ENCODE peak calls at places on chromosomes 11 and 22, in ten cellular contexts. One of them, this sample, is unnamed.

GRCh38 chr22:43783777-43784176 is 28.3 kb downstream of the EFCAB6 start:
- DNase-seq in HCT116: peak
- DNase-seq in A549: peak
- DNase-seq in suprapubic skin: no peak
- DNase-seq in transverse colon: no peak
- DNase-seq in Peyer's patch: no peak
- DNase-seq in endothelial cell of umbilical vein: no peak
- DNase-seq in stomach: no peak
- DNase-seq in body of pancreas: no peak
- DNase-seq in ovary: no peak
- DNase-seq in this sample: no peak

GRCh38 chr11:36688132-36688531 is 90.1 kb upstream of the RAG2 start:
- DNase-seq in endothelial cell of umbilical vein: no peak
- DNase-seq in suprapubic skin: no peak
- DNase-seq in HCT116: no peak
- DNase-seq in ovary: no peak
- DNase-seq in body of pancreas: no peak
- DNase-seq in Peyer's patch: no peak
- DNase-seq in stomach: no peak
- DNase-seq in transverse colon: no peak
- DNase-seq in A549: no peak
- DNase-seq in this sample: no peak

GRCh38 chr11:130478204-130478701 is 29.8 kb downstream of the ADAMTS15 start:
- DNase-seq in A549: peak
- DNase-seq in suprapubic skin: no peak
- DNase-seq in HCT116: no peak
- DNase-seq in Peyer's patch: peak
- DNase-seq in endothelial cell of umbilical vein: peak
- DNase-seq in body of pancreas: peak
- DNase-seq in transverse colon: peak
- DNase-seq in stomach: peak
- DNase-seq in ovary: peak
- DNase-seq in this sample: no peak

GRCh38 chr11:126083829-126084607 is 21.4 kb upstream of the CDON start:
- DNase-seq in body of pancreas: peak
- DNase-seq in transverse colon: no peak
- DNase-seq in ovary: no peak
- DNase-seq in stomach: no peak
- DNase-seq in Peyer's patch: no peak
- DNase-seq in HCT116: no peak
- DNase-seq in A549: no peak
- DNase-seq in endothelial cell of umbilical vein: no peak
- DNase-seq in suprapubic skin: no peak
- DNase-seq in this sample: no peak

GRCh38 chr22:19287076-19287724 is 4.3 kb downstream of the CLTCL1 start:
- DNase-seq in ovary: no peak
- DNase-seq in endothelial cell of umbilical vein: no peak
- DNase-seq in suprapubic skin: no peak
- DNase-seq in stomach: no peak
- DNase-seq in HCT116: no peak
- DNase-seq in transverse colon: no peak
- DNase-seq in body of pancreas: no peak
- DNase-seq in A549: peak
- DNase-seq in Peyer's patch: no peak
- DNase-seq in this sample: no peak

GRCh38 chr11:35148163-35148562 is 9.2 kb downstream of the CD44 start:
- DNase-seq in suprapubic skin: no peak
- DNase-seq in stomach: no peak
- DNase-seq in endothelial cell of umbilical vein: no peak
- DNase-seq in body of pancreas: no peak
- DNase-seq in A549: no peak
- DNase-seq in HCT116: no peak
- DNase-seq in ovary: no peak
- DNase-seq in transverse colon: no peak
- DNase-seq in Peyer's patch: peak
- DNase-seq in this sample: no peak

GRCh38 chr22:43218786-43219185 is 31.9 kb upstream of the TTLL12 start:
- DNase-seq in endothelial cell of umbilical vein: no peak
- DNase-seq in stomach: no peak
- DNase-seq in ovary: no peak
- DNase-seq in Peyer's patch: no peak
- DNase-seq in transverse colon: no peak
- DNase-seq in A549: no peak
- DNase-seq in body of pancreas: no peak
- DNase-seq in suprapubic skin: no peak
- DNase-seq in HCT116: no peak
- DNase-seq in this sample: no peak

GRCh38 chr22:20953668-20954500 is 13.2 kb upstream of the AIFM3 start:
- DNase-seq in A549: peak
- DNase-seq in suprapubic skin: no peak
- DNase-seq in body of pancreas: peak
- DNase-seq in Peyer's patch: no peak
- DNase-seq in HCT116: no peak
- DNase-seq in ovary: no peak
- DNase-seq in endothelial cell of umbilical vein: no peak
- DNase-seq in transverse colon: no peak
- DNase-seq in stomach: no peak
- DNase-seq in this sample: no peak

GRCh38 chr11:10623797-10624761 is 55.6 kb upstream of the LYVE1 start:
- DNase-seq in HCT116: peak
- DNase-seq in endothelial cell of umbilical vein: no peak
- DNase-seq in Peyer's patch: no peak
- DNase-seq in A549: peak
- DNase-seq in stomach: no peak
- DNase-seq in suprapubic skin: no peak
- DNase-seq in body of pancreas: peak
- DNase-seq in transverse colon: peak
- DNase-seq in ovary: peak
- DNase-seq in this sample: no peak

GRCh38 chr22:41332217-41332616 is 30.9 kb downstream of the ZC3H7B start:
- DNase-seq in endothelial cell of umbilical vein: no peak
- DNase-seq in ovary: no peak
- DNase-seq in body of pancreas: no peak
- DNase-seq in A549: no peak
- DNase-seq in HCT116: no peak
- DNase-seq in suprapubic skin: no peak
- DNase-seq in stomach: no peak
- DNase-seq in transverse colon: no peak
- DNase-seq in Peyer's patch: no peak
- DNase-seq in this sample: no peak

GRCh38 chr11:64741393-64742086 is 2.4 kb downstream of the RASGRP2 start:
- DNase-seq in ovary: no peak
- DNase-seq in transverse colon: no peak
- DNase-seq in body of pancreas: no peak
- DNase-seq in suprapubic skin: no peak
- DNase-seq in stomach: no peak
- DNase-seq in Peyer's patch: no peak
- DNase-seq in A549: no peak
- DNase-seq in HCT116: no peak
- DNase-seq in endothelial cell of umbilical vein: no peak
- DNase-seq in this sample: no peak

GRCh38 chr11:111582163-111582562 is 20.1 kb upstream of the SIK2 start:
- DNase-seq in endothelial cell of umbilical vein: peak
- DNase-seq in body of pancreas: no peak
- DNase-seq in transverse colon: no peak
- DNase-seq in HCT116: no peak
- DNase-seq in ovary: no peak
- DNase-seq in A549: no peak
- DNase-seq in suprapubic skin: no peak
- DNase-seq in Peyer's patch: no peak
- DNase-seq in stomach: no peak
- DNase-seq in this sample: no peak

GRCh38 chr11:35330924-35331323 is 88.4 kb downstream of the SLC1A2 start:
- DNase-seq in endothelial cell of umbilical vein: no peak
- DNase-seq in body of pancreas: no peak
- DNase-seq in suprapubic skin: no peak
- DNase-seq in A549: no peak
- DNase-seq in transverse colon: no peak
- DNase-seq in stomach: no peak
- DNase-seq in ovary: no peak
- DNase-seq in HCT116: no peak
- DNase-seq in Peyer's patch: peak
- DNase-seq in this sample: no peak

GRCh38 chr11:36412781-36413383 is 97.2 kb downstream of the TRAF6 start:
- DNase-seq in ovary: no peak
- DNase-seq in HCT116: no peak
- DNase-seq in endothelial cell of umbilical vein: no peak
- DNase-seq in suprapubic skin: no peak
- DNase-seq in body of pancreas: no peak
- DNase-seq in Peyer's patch: no peak
- DNase-seq in A549: no peak
- DNase-seq in stomach: no peak
- DNase-seq in transverse colon: no peak
- DNase-seq in this sample: peak

GRCh38 chr22:49807780-49808708 is 19.6 kb downstream of the BRD1 start:
- DNase-seq in body of pancreas: no peak
- DNase-seq in A549: no peak
- DNase-seq in Peyer's patch: peak
- DNase-seq in endothelial cell of umbilical vein: peak
- DNase-seq in transverse colon: no peak
- DNase-seq in stomach: no peak
- DNase-seq in ovary: no peak
- DNase-seq in suprapubic skin: no peak
- DNase-seq in HCT116: no peak
- DNase-seq in this sample: no peak

GRCh38 chr22:49812838-49813237 is 14.8 kb downstream of the BRD1 start:
- DNase-seq in endothelial cell of umbilical vein: no peak
- DNase-seq in Peyer's patch: no peak
- DNase-seq in body of pancreas: peak
- DNase-seq in suprapubic skin: no peak
- DNase-seq in A549: no peak
- DNase-seq in ovary: no peak
- DNase-seq in stomach: peak
- DNase-seq in HCT116: no peak
- DNase-seq in transverse colon: no peak
- DNase-seq in this sample: peak

GRCh38 chr22:49807129-49807528 is 20.5 kb downstream of the BRD1 start:
- DNase-seq in transverse colon: no peak
- DNase-seq in Peyer's patch: no peak
- DNase-seq in A549: no peak
- DNase-seq in body of pancreas: no peak
- DNase-seq in endothelial cell of umbilical vein: no peak
- DNase-seq in suprapubic skin: no peak
- DNase-seq in stomach: no peak
- DNase-seq in ovary: no peak
- DNase-seq in HCT116: no peak
- DNase-seq in this sample: no peak

GRCh38 chr22:49811014-49811791 is 16.5 kb downstream of the BRD1 start:
- DNase-seq in Peyer's patch: no peak
- DNase-seq in endothelial cell of umbilical vein: no peak
- DNase-seq in A549: no peak
- DNase-seq in HCT116: no peak
- DNase-seq in stomach: no peak
- DNase-seq in ovary: no peak
- DNase-seq in body of pancreas: no peak
- DNase-seq in transverse colon: no peak
- DNase-seq in suprapubic skin: no peak
- DNase-seq in this sample: peak

GRCh38 chr22:49810363-49811013 is 17.2 kb downstream of the BRD1 start:
- DNase-seq in ovary: no peak
- DNase-seq in endothelial cell of umbilical vein: peak
- DNase-seq in Peyer's patch: no peak
- DNase-seq in A549: no peak
- DNase-seq in HCT116: no peak
- DNase-seq in body of pancreas: no peak
- DNase-seq in suprapubic skin: no peak
- DNase-seq in stomach: no peak
- DNase-seq in transverse colon: no peak
- DNase-seq in this sample: no peak
- H3K27ac ChIP-seq in ovary: no peak
- H3K27ac ChIP-seq in endothelial cell of umbilical vein: no peak
- H3K27ac ChIP-seq in Peyer's patch: no peak
- H3K27ac ChIP-seq in A549: no peak
- H3K27ac ChIP-seq in HCT116: no peak
- H3K27ac ChIP-seq in body of pancreas: no peak
- H3K27ac ChIP-seq in suprapubic skin: no peak
- H3K27ac ChIP-seq in stomach: no peak
- H3K27ac ChIP-seq in transverse colon: no peak
- H3K27ac ChIP-seq in this sample: no peak

GRCh38 chr11:8309311-8309710 is 45.6 kb upstream of the LMO1 start:
- DNase-seq in stomach: no peak
- DNase-seq in A549: no peak
- DNase-seq in body of pancreas: no peak
- DNase-seq in transverse colon: no peak
- DNase-seq in endothelial cell of umbilical vein: no peak
- DNase-seq in HCT116: no peak
- DNase-seq in Peyer's patch: no peak
- DNase-seq in ovary: no peak
- DNase-seq in suprapubic skin: no peak
- DNase-seq in this sample: no peak
- TF ChIP-seq POLR2A in stomach: no peak
- TF ChIP-seq POLR2A in A549: no peak
- TF ChIP-seq POLR2A in body of pancreas: no peak
- TF ChIP-seq POLR2A in transverse colon: no peak
- TF ChIP-seq POLR2A in endothelial cell of umbilical vein: no peak
- TF ChIP-seq POLR2A in HCT116: no peak
- TF ChIP-seq POLR2A in Peyer's patch: no peak
- TF ChIP-seq POLR2A in ovary: no peak
- TF ChIP-seq POLR2A in suprapubic skin: no peak
- TF ChIP-seq POLR2A in this sample: no peak

DNA sequence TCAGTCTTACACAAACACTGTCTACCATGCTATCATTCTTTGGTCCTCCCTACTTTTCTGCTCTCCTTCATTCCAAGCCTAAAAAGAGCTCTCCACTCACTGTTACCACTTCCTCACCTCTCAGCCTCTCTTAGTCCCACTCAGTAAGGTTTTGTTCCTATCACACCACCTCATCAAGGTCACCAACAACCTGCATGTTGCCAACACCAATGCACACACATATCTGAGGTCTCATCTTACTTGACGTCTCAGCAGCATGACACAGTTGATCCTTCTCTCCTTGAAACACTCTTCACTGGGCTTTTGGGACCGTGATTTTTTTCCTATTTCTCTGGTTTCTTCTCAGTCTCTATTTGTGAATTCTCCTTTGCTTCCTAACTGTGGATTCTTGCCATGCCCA is 8.1 kb downstream of the PISD start:
- DNase-seq in body of pancreas: no peak
- DNase-seq in A549: no peak
- DNase-seq in endothelial cell of umbilical vein: no peak
- DNase-seq in suprapubic skin: no peak
- DNase-seq in transverse colon: no peak
- DNase-seq in Peyer's patch: no peak
- DNase-seq in stomach: no peak
- DNase-seq in ovary: no peak
- DNase-seq in HCT116: no peak
- DNase-seq in this sample: no peak
- H3K4me3 ChIP-seq in body of pancreas: no peak
- H3K4me3 ChIP-seq in A549: no peak
- H3K4me3 ChIP-seq in endothelial cell of umbilical vein: no peak
- H3K4me3 ChIP-seq in suprapubic skin: no peak
- H3K4me3 ChIP-seq in transverse colon: no peak
- H3K4me3 ChIP-seq in Peyer's patch: no peak
- H3K4me3 ChIP-seq in stomach: no peak
- H3K4me3 ChIP-seq in ovary: no peak
- H3K4me3 ChIP-seq in HCT116: no peak
- H3K4me3 ChIP-seq in this sample: no peak

DNA sequence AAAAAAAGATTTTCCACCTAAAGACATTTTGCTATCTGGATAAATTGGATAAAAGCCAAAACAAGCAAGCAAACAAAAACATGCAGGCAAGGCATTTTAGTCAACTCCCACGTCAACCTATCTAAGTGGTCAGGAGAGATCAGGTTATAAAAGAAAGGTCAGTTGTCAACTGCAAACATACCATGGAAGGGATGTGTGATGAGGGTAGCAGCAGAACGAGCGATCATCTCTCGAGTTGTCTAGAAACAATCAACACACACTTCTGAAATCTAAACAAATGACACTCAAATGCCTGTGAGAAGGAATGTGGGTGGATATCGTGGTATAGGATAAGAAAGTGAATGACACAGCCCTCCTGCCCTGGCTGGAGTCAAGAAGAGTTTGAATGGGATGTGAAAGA is 10.9 kb downstream of the MTCH2 start:
- DNase-seq in A549: peak
- DNase-seq in body of pancreas: no peak
- DNase-seq in Peyer's patch: no peak
- DNase-seq in suprapubic skin: no peak
- DNase-seq in HCT116: no peak
- DNase-seq in stomach: no peak
- DNase-seq in ovary: no peak
- DNase-seq in endothelial cell of umbilical vein: peak
- DNase-seq in transverse colon: no peak
- DNase-seq in this sample: no peak
- H3K27ac ChIP-seq in A549: no peak
- H3K27ac ChIP-seq in body of pancreas: no peak
- H3K27ac ChIP-seq in Peyer's patch: no peak
- H3K27ac ChIP-seq in suprapubic skin: no peak
- H3K27ac ChIP-seq in HCT116: no peak
- H3K27ac ChIP-seq in stomach: no peak
- H3K27ac ChIP-seq in ovary: no peak
- H3K27ac ChIP-seq in endothelial cell of umbilical vein: no peak
- H3K27ac ChIP-seq in transverse colon: no peak
- H3K27ac ChIP-seq in this sample: no peak